ENCODE peak calls at places on chromosomes 16 and 17, in six cellular contexts. I, R, J, P, G and Y are unnamed samples.

GRCh38 chr17:48641541-48642058 is 15.4 kb upstream of the HOXB9 start:
- DNase-seq in I (no peak), R (peak), J (no peak), G (peak), P (no peak), Y (no peak)

GRCh38 chr17:82489117-82489516 is 30.4 kb upstream of the FOXK2 start:
- DNase-seq in J (no peak), G (peak), R (no peak), P (peak), I (no peak), Y (no peak)

GRCh38 chr16:27602103-27602502 is 52.2 kb downstream of the KATNIP start:
- DNase-seq in P (no peak), I (no peak), R (no peak), J (no peak), G (no peak), Y (no peak)

GRCh38 chr17:73962308-73962707 is 241.2 kb upstream of the RPL38 start:
- DNase-seq in R (no peak), I (no peak), P (no peak), G (no peak), J (no peak), Y (no peak)

GRCh38 chr16:79560923-79561322 is 39.6 kb downstream of the MAF start:
- DNase-seq in I (no peak), G (no peak), J (no peak), P (no peak), R (no peak), Y (no peak)

GRCh38 chr16:78480588-78480987 is 381.1 kb downstream of the WWOX start:
- DNase-seq in R (no peak), G (no peak), P (no peak), I (no peak), J (no peak), Y (no peak)

GRCh38 chr17:71878998-71879397 is 241.8 kb upstream of the SOX9 start:
- DNase-seq in G (no peak), R (no peak), P (no peak), J (no peak), I (no peak), Y (no peak)

GRCh38 chr16:82195917-82196494 is 26.0 kb upstream of the MPHOSPH6 start:
- DNase-seq in G (no peak), R (no peak), I (no peak), P (no peak), J (no peak), Y (no peak)

GRCh38 chr16:85330694-85331188 is 218.5 kb upstream of the CIBAR2 start:
- DNase-seq in R (peak), I (no peak), P (no peak), J (no peak), G (no peak), Y (no peak)
- TF ChIP-seq CTCF in R (peak), I (peak), P (peak), J (peak), G (peak), Y (peak)

DNA sequence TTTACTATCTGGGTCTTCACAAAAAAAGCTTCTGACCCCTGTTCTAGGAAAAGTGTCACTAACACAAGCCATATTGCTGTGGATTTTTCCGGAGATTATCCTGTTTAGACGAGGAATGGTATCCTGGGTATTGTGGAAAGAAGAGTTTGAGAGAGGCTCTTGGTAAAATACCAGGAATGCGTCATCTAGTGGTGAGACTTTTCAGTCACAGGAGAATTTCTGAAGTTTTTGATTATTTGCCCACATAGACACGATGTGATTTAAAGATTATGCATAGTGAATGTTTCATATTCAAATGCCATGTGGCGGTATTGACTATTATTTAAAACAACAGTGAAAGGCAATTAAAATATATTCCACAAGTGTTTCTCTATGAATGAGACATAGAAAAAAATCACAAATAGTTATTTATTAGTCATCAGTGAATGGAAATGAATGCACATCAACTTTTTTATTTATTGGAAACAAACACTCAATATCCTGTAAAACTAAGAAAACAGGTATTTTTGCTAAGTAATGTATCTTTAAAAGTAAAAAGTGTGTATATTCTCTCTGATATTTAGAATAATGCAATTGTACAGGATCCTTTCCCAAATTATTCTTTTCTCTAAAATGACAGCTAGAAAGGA is 7.8 kb downstream of the KRT28 start:
- DNase-seq in J (no peak), I (no peak), P (no peak), R (no peak), G (no peak), Y (no peak)
- TF ChIP-seq CTCF in J (peak), I (peak), P (peak), R (peak), G (no peak), Y (peak)

GRCh38 chr17:17387461-17388362 is 84.5 kb downstream of the NT5M start:
- DNase-seq in I (peak), R (peak), G (no peak), P (no peak), J (no peak), Y (no peak)
- TF ChIP-seq CTCF in I (peak), R (peak), G (no peak), P (no peak), J (peak), Y (no peak)

DNA sequence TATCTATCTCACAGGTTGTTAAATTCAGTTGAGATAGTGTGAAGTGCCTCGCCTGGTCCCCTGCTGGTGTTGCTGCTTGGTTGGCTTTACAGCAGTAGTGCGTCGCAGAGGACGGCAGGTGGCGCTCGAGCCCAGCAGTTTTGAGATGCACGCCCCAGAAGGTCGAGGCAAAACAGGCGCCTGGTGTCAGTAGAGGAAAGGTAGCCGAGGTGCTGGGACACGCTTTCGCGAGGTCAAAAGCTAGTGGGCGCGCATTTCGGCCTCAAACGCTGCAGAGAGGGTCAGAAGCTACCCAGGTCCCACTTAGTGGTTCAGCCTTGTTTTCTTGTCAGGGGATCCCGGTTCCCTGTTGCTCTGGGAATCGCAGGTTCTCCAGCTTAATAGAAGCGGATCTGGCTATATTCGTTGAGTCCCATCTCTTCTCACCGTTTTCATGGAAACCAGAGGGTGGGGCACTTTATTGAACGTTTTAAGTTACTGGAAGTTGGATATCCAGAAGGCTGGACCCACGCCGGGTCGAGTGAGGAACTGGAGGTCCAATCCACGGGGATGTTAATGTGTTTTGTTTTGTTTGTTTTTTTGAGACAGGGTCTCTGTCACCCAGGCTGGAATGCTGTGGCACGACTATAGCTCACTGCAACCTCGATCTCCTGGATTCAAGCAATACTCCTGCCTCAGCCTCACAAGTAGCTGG is 10.3 kb upstream of the ZFP90 start:
- DNase-seq in I (peak), R (peak), P (peak), J (peak), G (peak), Y (peak)
- TF ChIP-seq CTCF in I (peak), R (peak), P (peak), J (peak), G (peak), Y (peak)

GRCh38 chr16:68288252-68288650 is 22.5 kb downstream of the SLC7A6OS start:
- DNase-seq in P (no peak), G (no peak), J (no peak), R (no peak), I (no peak), Y (no peak)
- TF ChIP-seq CTCF in P (no peak), G (no peak), J (no peak), R (no peak), I (no peak), Y (no peak)

GRCh38 chr17:1275962-1276736 is 3.3 kb upstream of the TRARG1 start:
- DNase-seq in R (peak), J (no peak), G (peak), P (no peak), I (peak), Y (peak)
- TF ChIP-seq CTCF in R (peak), J (peak), G (peak), P (peak), I (peak), Y (peak)